ENCODE peak calls at places on chromosomes 11 and 22, in four cellular contexts. C is GM13977; L is stimulated activated CD4-positive, alpha-beta T cell treated with anti-CD3 and anti-CD28 coated beads, Interleukin-1b, Interleukin-23, amount 100 ng/mL, for 4 hours; G is T-helper 9 cell. H is an unnamed sample.
A peak's percentile ranks its signal among the peaks of the same experiment; 100 is the strongest.

GRCh38 chr11:44556735-44557409 is 8.6 kb upstream of the CD82 start:
- DNase-seq in C (peak; percentile 15), L (peak; percentile 58), G (peak; percentile 62), H (peak; percentile 47)

GRCh38 chr11:46107780-46108179 is 13.5 kb downstream of the PHF21A start:
- DNase-seq in L (no peak), G (no peak), C (no peak), H (no peak)

GRCh38 chr11:88631497-88631896 is 294.0 kb upstream of the CTSC start:
- DNase-seq in G (no peak), C (no peak), L (no peak), H (no peak)

GRCh38 chr11:47180006-47180787 is 3.5 kb upstream of the ARFGAP2 start:
- DNase-seq in G (no peak), C (no peak), L (no peak), H (no peak)

GRCh38 chr11:35785287-35786167 is 123.0 kb downstream of the TRIM44 start:
- DNase-seq in C (peak; percentile 13), L (no peak), G (no peak), H (no peak)

GRCh38 chr11:129331217-129331616 is 44.4 kb upstream of the BARX2 start:
- DNase-seq in G (no peak), L (no peak), C (no peak), H (no peak)

GRCh38 chr11:116603783-116604323 is 168.9 kb downstream of the BUD13 start:
- DNase-seq in C (no peak), L (no peak), G (no peak), H (no peak)

GRCh38 chr11:113705871-113706654 is at the start of gene TMPRSS5:
- DNase-seq in L (no peak), G (no peak), C (no peak), H (no peak)

GRCh38 chr11:65129649-65130441 is 4.5 kb downstream of the SYVN1 start:
- DNase-seq in L (no peak), C (no peak), G (no peak), H (no peak)

GRCh38 chr22:50705219-50705691 is 32.6 kb downstream of the SHANK3 start:
- DNase-seq in L (no peak), G (no peak), C (no peak), H (no peak)

GRCh38 chr11:92386577-92386976 is 162.0 kb downstream of the FAT3 start:
- DNase-seq in G (no peak), L (no peak), C (no peak), H (no peak)

GRCh38 chr22:33018232-33018864 is 39.8 kb downstream of the SYN3 start:
- DNase-seq in G (no peak), C (peak; percentile 67), L (no peak), H (peak; percentile 4)

GRCh38 chr22:30270841-30271240 is 4.2 kb upstream of the OSM start:
- DNase-seq in C (no peak), L (no peak), G (no peak), H (no peak)

GRCh38 chr11:126080206-126080941 is 17.7 kb upstream of the CDON start:
- DNase-seq in L (no peak), C (no peak), G (no peak), H (no peak)

GRCh38 chr11:14644396-14645246 is 1.0 kb downstream of the PDE3B start:
- DNase-seq in C (no peak), L (no peak), G (peak; percentile 14), H (peak; percentile 60)

GRCh38 chr11:417652-418342 is 3.0 kb upstream of the SIGIRR start:
- DNase-seq in G (no peak), L (no peak), C (no peak), H (no peak)

GRCh38 chr22:39457047-39457545 is 284 bp downstream of the MGAT3 start:
- DNase-seq in C (peak; percentile 81), L (no peak), G (no peak), H (no peak)

GRCh38 chr11:130278151-130278550 is 36.6 kb downstream of the ZBTB44 start:
- DNase-seq in G (no peak), C (peak; percentile 27), L (no peak), H (no peak)

GRCh38 chr11:36333897-36334296 is 37.8 kb downstream of the PRR5L start:
- DNase-seq in L (no peak), G (no peak), C (no peak), H (no peak)

GRCh38 chr11:22846726-22847125 is 13.5 kb downstream of the CCDC179 start:
- DNase-seq in L (no peak), C (no peak), G (no peak), H (no peak)

GRCh38 chr22:46432164-46433068 is 96.9 kb downstream of the TRMU start:
- DNase-seq in L (peak; percentile 15), C (peak; percentile 67), G (no peak), H (no peak)

GRCh38 chr11:74403607-74404006 is 5.4 kb upstream of the PGM2L1 start:
- DNase-seq in C (no peak), G (no peak), L (no peak), H (no peak)

H was measured in T-helper 1 cell.